ENCODE peak calls at places on chromosome 6, in ten cellular contexts. One of them, this sample, is unnamed.

GRCh38 chr6:168133186-168133585 is 54.2 kb upstream of the FRMD1 start:
- DNase-seq in GM13976: no peak
- DNase-seq in upper lobe of right lung: no peak
- DNase-seq in glutamatergic neuron: no peak
- DNase-seq in lung: no peak
- DNase-seq in AG04449: no peak
- DNase-seq in HFFc6: no peak
- DNase-seq in fibroblast of lung: peak; percentile 65
- DNase-seq in OCI-LY7: no peak
- DNase-seq in kidney epithelial cell: no peak
- DNase-seq in this sample: no peak

GRCh38 chr6:132445201-132445951 is 44.1 kb upstream of the MOXD1 start:
- DNase-seq in lung: no peak
- DNase-seq in glutamatergic neuron: no peak
- DNase-seq in AG04449: peak; percentile 55
- DNase-seq in kidney epithelial cell: peak; percentile 83
- DNase-seq in HFFc6: peak; percentile 94
- DNase-seq in fibroblast of lung: peak; percentile 95
- DNase-seq in upper lobe of right lung: no peak
- DNase-seq in GM13976: no peak
- DNase-seq in OCI-LY7: no peak
- DNase-seq in this sample: peak; percentile 27

GRCh38 chr6:25346064-25346463 is 66.9 kb downstream of the CARMIL1 start:
- DNase-seq in upper lobe of right lung: no peak
- DNase-seq in AG04449: no peak
- DNase-seq in glutamatergic neuron: no peak
- DNase-seq in HFFc6: no peak
- DNase-seq in fibroblast of lung: no peak
- DNase-seq in OCI-LY7: no peak
- DNase-seq in kidney epithelial cell: no peak
- DNase-seq in GM13976: no peak
- DNase-seq in lung: no peak
- DNase-seq in this sample: no peak

GRCh38 chr6:111854683-111855082 is 18.6 kb downstream of the FYN start:
- DNase-seq in OCI-LY7: no peak
- DNase-seq in fibroblast of lung: peak; percentile 34
- DNase-seq in kidney epithelial cell: no peak
- DNase-seq in upper lobe of right lung: no peak
- DNase-seq in AG04449: no peak
- DNase-seq in lung: no peak
- DNase-seq in glutamatergic neuron: no peak
- DNase-seq in GM13976: no peak
- DNase-seq in HFFc6: no peak
- DNase-seq in this sample: no peak

GRCh38 chr6:83467620-83468036 is 36.8 kb upstream of the ME1 start:
- DNase-seq in OCI-LY7: no peak
- DNase-seq in kidney epithelial cell: no peak
- DNase-seq in upper lobe of right lung: peak; percentile 78
- DNase-seq in lung: no peak
- DNase-seq in glutamatergic neuron: no peak
- DNase-seq in HFFc6: no peak
- DNase-seq in AG04449: no peak
- DNase-seq in fibroblast of lung: no peak
- DNase-seq in GM13976: no peak
- DNase-seq in this sample: no peak

GRCh38 chr6:10968776-10969175 is 75.3 kb downstream of the ELOVL2 start:
- DNase-seq in glutamatergic neuron: no peak
- DNase-seq in HFFc6: peak; percentile 51
- DNase-seq in GM13976: no peak
- DNase-seq in AG04449: peak; percentile 67
- DNase-seq in upper lobe of right lung: no peak
- DNase-seq in OCI-LY7: no peak
- DNase-seq in fibroblast of lung: peak; percentile 92
- DNase-seq in lung: no peak
- DNase-seq in kidney epithelial cell: no peak
- DNase-seq in this sample: no peak

GRCh38 chr6:1382331-1382882 is 7.0 kb upstream of the FOXF2 start:
- DNase-seq in GM13976: peak; percentile 37
- DNase-seq in OCI-LY7: no peak
- DNase-seq in HFFc6: no peak
- DNase-seq in AG04449: no peak
- DNase-seq in glutamatergic neuron: no peak
- DNase-seq in lung: no peak
- DNase-seq in kidney epithelial cell: no peak
- DNase-seq in fibroblast of lung: no peak
- DNase-seq in upper lobe of right lung: no peak
- DNase-seq in this sample: no peak

GRCh38 chr6:32529697-32530429 is at the start of gene HLA-DRB5:
- DNase-seq in glutamatergic neuron: no peak
- DNase-seq in upper lobe of right lung: peak; percentile 67
- DNase-seq in OCI-LY7: peak; percentile 59
- DNase-seq in fibroblast of lung: no peak
- DNase-seq in HFFc6: no peak
- DNase-seq in AG04449: no peak
- DNase-seq in kidney epithelial cell: no peak
- DNase-seq in GM13976: peak; percentile 21
- DNase-seq in lung: peak; percentile 39
- DNase-seq in this sample: no peak

GRCh38 chr6:44100088-44100550 is 27.1 kb downstream of the MRPL14 start:
- DNase-seq in fibroblast of lung: peak; percentile 20
- DNase-seq in HFFc6: peak; percentile 57
- DNase-seq in upper lobe of right lung: no peak
- DNase-seq in kidney epithelial cell: no peak
- DNase-seq in AG04449: no peak
- DNase-seq in lung: no peak
- DNase-seq in GM13976: no peak
- DNase-seq in glutamatergic neuron: peak; percentile 69
- DNase-seq in OCI-LY7: peak; percentile 30
- DNase-seq in this sample: no peak

GRCh38 chr6:8652710-8653109 is 217.4 kb upstream of the SLC35B3 start:
- DNase-seq in fibroblast of lung: no peak
- DNase-seq in kidney epithelial cell: no peak
- DNase-seq in glutamatergic neuron: no peak
- DNase-seq in HFFc6: no peak
- DNase-seq in OCI-LY7: no peak
- DNase-seq in AG04449: no peak
- DNase-seq in upper lobe of right lung: no peak
- DNase-seq in GM13976: no peak
- DNase-seq in lung: no peak
- DNase-seq in this sample: no peak

DNA sequence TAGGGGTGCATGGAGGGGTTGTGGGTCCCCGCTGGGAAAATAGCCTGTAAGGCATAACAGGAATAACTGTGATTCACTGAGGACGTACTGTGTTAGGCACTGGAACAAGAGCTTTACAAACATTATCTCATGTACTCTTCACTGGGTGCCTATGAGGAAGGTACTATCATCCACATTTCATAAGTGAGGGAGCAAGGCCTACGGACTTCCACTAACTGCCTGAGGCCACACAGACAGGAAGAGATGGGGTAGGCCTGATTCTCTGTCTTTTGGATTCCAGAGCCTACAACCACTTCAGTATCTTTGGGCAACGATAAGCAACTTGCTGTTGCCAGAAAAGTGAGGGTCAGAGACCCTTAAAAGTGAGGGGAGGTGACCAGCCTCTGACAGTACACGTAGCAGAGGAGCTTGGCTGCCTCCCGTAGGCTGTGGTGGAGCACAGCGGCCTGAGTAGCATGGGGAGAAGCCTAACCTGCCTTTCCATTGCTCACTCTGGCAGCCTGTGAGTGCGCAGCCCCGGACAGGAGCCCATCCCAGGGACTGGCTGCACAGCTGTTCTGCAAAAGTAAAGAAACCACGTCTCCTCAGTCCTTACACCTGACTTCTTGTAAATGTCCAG is 30.4 kb downstream of the PSMB1 start:
- DNase-seq in fibroblast of lung: peak; percentile 17
- DNase-seq in GM13976: no peak
- DNase-seq in AG04449: no peak
- DNase-seq in lung: no peak
- DNase-seq in kidney epithelial cell: no peak
- DNase-seq in glutamatergic neuron: peak; percentile 69
- DNase-seq in OCI-LY7: no peak
- DNase-seq in HFFc6: no peak
- DNase-seq in upper lobe of right lung: no peak
- DNase-seq in this sample: no peak
- TF ChIP-seq CTCF in fibroblast of lung: peak; percentile 14
- TF ChIP-seq CTCF in GM13976: peak; percentile 35
- TF ChIP-seq CTCF in AG04449: peak; percentile 48
- TF ChIP-seq CTCF in lung: no peak
- TF ChIP-seq CTCF in kidney epithelial cell: peak; percentile 46
- TF ChIP-seq CTCF in glutamatergic neuron: peak; percentile 30
- TF ChIP-seq CTCF in OCI-LY7: peak; percentile 22
- TF ChIP-seq CTCF in HFFc6: peak; percentile 53
- TF ChIP-seq CTCF in upper lobe of right lung: no peak
- TF ChIP-seq CTCF in this sample: peak; percentile 19

DNA sequence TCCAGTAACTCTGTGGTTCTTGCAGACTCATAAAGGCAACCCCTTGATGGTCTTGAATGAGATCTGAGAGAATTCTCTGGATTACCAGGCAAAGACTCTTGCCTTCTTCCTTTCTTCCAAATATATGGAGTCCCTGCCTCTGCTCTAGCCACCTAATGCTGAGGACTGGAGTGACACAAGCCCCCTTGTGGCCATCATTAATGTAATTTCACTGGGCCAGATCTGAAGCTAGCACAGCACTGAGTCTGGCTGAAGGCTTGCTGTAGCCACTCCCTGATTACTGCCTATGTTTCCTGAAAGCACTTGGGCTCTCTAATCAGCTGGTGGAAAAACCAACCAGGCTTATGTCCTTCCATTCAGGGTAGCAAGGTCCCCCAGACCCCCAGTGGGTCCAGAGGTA is 559.3 kb upstream of the IRAK1BP1 start:
- DNase-seq in AG04449: no peak
- DNase-seq in glutamatergic neuron: no peak
- DNase-seq in GM13976: no peak
- DNase-seq in OCI-LY7: no peak
- DNase-seq in kidney epithelial cell: no peak
- DNase-seq in lung: no peak
- DNase-seq in fibroblast of lung: no peak
- DNase-seq in HFFc6: no peak
- DNase-seq in upper lobe of right lung: no peak
- DNase-seq in this sample: no peak
- TF ChIP-seq CTCF in AG04449: peak; percentile 6
- TF ChIP-seq CTCF in glutamatergic neuron: peak; percentile 39
- TF ChIP-seq CTCF in GM13976: no peak
- TF ChIP-seq CTCF in OCI-LY7: peak; percentile 40
- TF ChIP-seq CTCF in kidney epithelial cell: no peak
- TF ChIP-seq CTCF in lung: no peak
- TF ChIP-seq CTCF in fibroblast of lung: no peak
- TF ChIP-seq CTCF in HFFc6: peak; percentile 42
- TF ChIP-seq CTCF in upper lobe of right lung: no peak
- TF ChIP-seq CTCF in this sample: no peak

DNA sequence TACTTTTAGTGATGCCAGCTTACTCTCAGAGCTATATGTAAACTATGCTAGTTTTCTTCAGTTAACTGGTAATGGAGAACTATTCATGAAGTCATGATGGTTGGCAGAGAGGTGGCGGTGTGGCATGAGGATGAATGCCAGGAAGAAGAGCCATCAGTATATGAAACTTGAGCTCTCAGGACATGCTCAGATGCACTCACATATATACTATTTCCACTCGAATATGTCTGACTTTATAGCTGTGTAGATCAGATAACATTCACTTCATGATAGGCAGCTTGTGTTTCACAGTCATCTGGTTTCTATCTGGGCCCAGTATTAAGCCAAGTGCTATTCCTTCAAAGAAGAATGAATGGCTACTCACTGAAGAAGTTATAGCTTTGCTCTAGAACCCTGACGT is 46.2 kb upstream of the CEP85L start:
- DNase-seq in AG04449: no peak
- DNase-seq in glutamatergic neuron: no peak
- DNase-seq in upper lobe of right lung: no peak
- DNase-seq in fibroblast of lung: no peak
- DNase-seq in GM13976: no peak
- DNase-seq in HFFc6: no peak
- DNase-seq in lung: no peak
- DNase-seq in kidney epithelial cell: no peak
- DNase-seq in OCI-LY7: no peak
- DNase-seq in this sample: no peak
- TF ChIP-seq CTCF in AG04449: no peak
- TF ChIP-seq CTCF in glutamatergic neuron: no peak
- TF ChIP-seq CTCF in upper lobe of right lung: no peak
- TF ChIP-seq CTCF in fibroblast of lung: no peak
- TF ChIP-seq CTCF in GM13976: no peak
- TF ChIP-seq CTCF in HFFc6: no peak
- TF ChIP-seq CTCF in lung: no peak
- TF ChIP-seq CTCF in kidney epithelial cell: no peak
- TF ChIP-seq CTCF in OCI-LY7: no peak
- TF ChIP-seq CTCF in this sample: peak; percentile 11

GRCh38 chr6:159837511-159837910 is 37.4 kb downstream of the PNLDC1 start:
- DNase-seq in OCI-LY7: no peak
- DNase-seq in HFFc6: no peak
- DNase-seq in fibroblast of lung: no peak
- DNase-seq in upper lobe of right lung: no peak
- DNase-seq in GM13976: no peak
- DNase-seq in AG04449: no peak
- DNase-seq in kidney epithelial cell: no peak
- DNase-seq in glutamatergic neuron: no peak
- DNase-seq in lung: no peak
- DNase-seq in this sample: no peak

GRCh38 chr6:159837141-159837490 is 37.0 kb downstream of the PNLDC1 start:
- DNase-seq in AG04449: no peak
- DNase-seq in lung: no peak
- DNase-seq in glutamatergic neuron: no peak
- DNase-seq in upper lobe of right lung: no peak
- DNase-seq in kidney epithelial cell: no peak
- DNase-seq in HFFc6: no peak
- DNase-seq in fibroblast of lung: no peak
- DNase-seq in OCI-LY7: no peak
- DNase-seq in GM13976: no peak
- DNase-seq in this sample: no peak

GRCh38 chr6:159844737-159845645 is 44.9 kb downstream of the PNLDC1 start:
- DNase-seq in AG04449: no peak
- DNase-seq in OCI-LY7: no peak
- DNase-seq in kidney epithelial cell: no peak
- DNase-seq in HFFc6: no peak
- DNase-seq in GM13976: no peak
- DNase-seq in glutamatergic neuron: no peak
- DNase-seq in fibroblast of lung: no peak
- DNase-seq in lung: no peak
- DNase-seq in upper lobe of right lung: no peak
- DNase-seq in this sample: no peak

GRCh38 chr6:159838020-159838744 is 38.1 kb downstream of the PNLDC1 start:
- DNase-seq in OCI-LY7: no peak
- DNase-seq in GM13976: no peak
- DNase-seq in fibroblast of lung: no peak
- DNase-seq in glutamatergic neuron: no peak
- DNase-seq in upper lobe of right lung: no peak
- DNase-seq in lung: no peak
- DNase-seq in HFFc6: no peak
- DNase-seq in kidney epithelial cell: no peak
- DNase-seq in AG04449: no peak
- DNase-seq in this sample: no peak

GRCh38 chr6:159842035-159842434 is 42.0 kb downstream of the PNLDC1 start:
- DNase-seq in upper lobe of right lung: no peak
- DNase-seq in GM13976: no peak
- DNase-seq in HFFc6: peak; percentile 23
- DNase-seq in fibroblast of lung: peak; percentile 4
- DNase-seq in AG04449: no peak
- DNase-seq in lung: no peak
- DNase-seq in OCI-LY7: no peak
- DNase-seq in glutamatergic neuron: no peak
- DNase-seq in kidney epithelial cell: no peak
- DNase-seq in this sample: no peak
- TF ChIP-seq CTCF in upper lobe of right lung: peak; percentile 26
- TF ChIP-seq CTCF in GM13976: no peak
- TF ChIP-seq CTCF in HFFc6: peak; percentile 74
- TF ChIP-seq CTCF in fibroblast of lung: peak; percentile 45
- TF ChIP-seq CTCF in AG04449: no peak
- TF ChIP-seq CTCF in lung: no peak
- TF ChIP-seq CTCF in OCI-LY7: peak; percentile 27
- TF ChIP-seq CTCF in glutamatergic neuron: peak; percentile 45
- TF ChIP-seq CTCF in kidney epithelial cell: peak; percentile 22
- TF ChIP-seq CTCF in this sample: peak; percentile 30

GRCh38 chr6:14339172-14339571 is 221.6 kb downstream of the CD83 start:
- DNase-seq in upper lobe of right lung: no peak
- DNase-seq in OCI-LY7: no peak
- DNase-seq in HFFc6: no peak
- DNase-seq in AG04449: no peak
- DNase-seq in fibroblast of lung: no peak
- DNase-seq in GM13976: no peak
- DNase-seq in glutamatergic neuron: no peak
- DNase-seq in lung: no peak
- DNase-seq in kidney epithelial cell: no peak
- DNase-seq in this sample: no peak
- TF ChIP-seq CTCF in upper lobe of right lung: no peak
- TF ChIP-seq CTCF in OCI-LY7: no peak
- TF ChIP-seq CTCF in HFFc6: no peak
- TF ChIP-seq CTCF in AG04449: no peak
- TF ChIP-seq CTCF in fibroblast of lung: no peak
- TF ChIP-seq CTCF in GM13976: no peak
- TF ChIP-seq CTCF in glutamatergic neuron: no peak
- TF ChIP-seq CTCF in lung: no peak
- TF ChIP-seq CTCF in kidney epithelial cell: no peak
- TF ChIP-seq CTCF in this sample: no peak

This sample was measured in AG09319.